ENCODE peak calls at places on chromosomes 5 and 9, in eight cellular contexts. S is bronchial epithelial cell, J is T-helper 17 cell, E is COR-L47, X is renal cortical epithelial cell, Z is GM23248, O is colonic mucosa, P is right lobe of liver. U is an unnamed sample.

GRCh38 chr5:165573445-165573844 is 2068.0 kb downstream of the MAT2B start:
- DNase-seq in E (no peak), P (no peak), Z (no peak), S (peak), O (no peak), X (no peak), J (no peak), U (no peak)

GRCh38 chr5:113054899-113055298 is 78.3 kb downstream of the DCP2 start:
- DNase-seq in X (no peak), E (no peak), Z (no peak), P (no peak), O (no peak), J (no peak), S (no peak), U (no peak)

GRCh38 chr5:116738270-116738947 is 163.8 kb upstream of the SEMA6A start:
- DNase-seq in E (no peak), S (no peak), J (no peak), X (peak), P (no peak), O (peak), Z (no peak), U (peak)

GRCh38 chr5:172533399-172534228 is 79.3 kb upstream of the SH3PXD2B start:
- DNase-seq in P (no peak), X (no peak), E (no peak), O (peak), S (peak), Z (no peak), J (no peak), U (no peak)

GRCh38 chr9:18543406-18543965 is 69.5 kb downstream of the ADAMTSL1 start:
- DNase-seq in O (no peak), P (no peak), S (peak), E (no peak), Z (peak), J (no peak), X (no peak), U (no peak)

GRCh38 chr5:132479073-132479811 is 11.3 kb downstream of the IRF1 start:
- DNase-seq in J (no peak), P (peak), O (no peak), Z (no peak), S (peak), X (no peak), E (no peak), U (no peak)

GRCh38 chr5:64158827-64159226 is 6.8 kb upstream of the RNF180 start:
- DNase-seq in S (peak), Z (no peak), J (no peak), X (peak), E (no peak), O (no peak), P (no peak), U (no peak)

GRCh38 chr9:35415769-35416427 is 74.0 kb upstream of the RUSC2 start:
- DNase-seq in X (peak), O (no peak), Z (no peak), E (no peak), S (peak), J (no peak), P (no peak), U (peak)

GRCh38 chr9:4298255-4299005 is 1.4 kb downstream of the GLIS3 start:
- DNase-seq in J (no peak), O (peak), Z (peak), E (no peak), S (peak), P (peak), X (no peak), U (no peak)

GRCh38 chr5:174093132-174093531 is 47.6 kb downstream of the NSG2 start:
- DNase-seq in J (no peak), S (no peak), E (no peak), O (no peak), P (no peak), X (no peak), Z (no peak), U (no peak)

GRCh38 chr9:69696802-69697201 is 24.6 kb upstream of the APBA1 start:
- DNase-seq in E (no peak), Z (no peak), J (no peak), X (no peak), P (no peak), O (no peak), S (no peak), U (no peak)

GRCh38 chr9:97744710-97745708 is 47.9 kb upstream of the XPA start:
- DNase-seq in O (no peak), P (no peak), J (no peak), E (no peak), S (no peak), Z (no peak), X (no peak), U (no peak)

GRCh38 chr5:78655731-78656130 is 7.2 kb upstream of the LHFPL2 start:
- DNase-seq in S (no peak), P (no peak), O (no peak), Z (no peak), J (no peak), E (no peak), X (no peak), U (no peak)

GRCh38 chr9:133188006-133188842 is 20.8 kb downstream of the OBP2B start:
- DNase-seq in P (no peak), O (peak), E (peak), Z (no peak), J (no peak), S (peak), X (peak), U (peak)